ENCODE peak calls at places on chromosome 13, in seven cellular contexts. C is H1, H is SK-N-SH, O is HCT116, R is HepG2, J is K562, K is GM12878. Y is an unnamed sample.

GRCh38 chr13:76489299-76489698 is 396.9 kb downstream of the KCTD12 start:
- DNase-seq in C (no peak), H (no peak), O (no peak), R (no peak), J (no peak), K (no peak), Y (no peak)

GRCh38 chr13:20411638-20412342 is 113.9 kb downstream of the CRYL1 start:
- DNase-seq in C (no peak), H (no peak), O (no peak), R (no peak), J (no peak), K (peak), Y (no peak)

GRCh38 chr13:20721454-20722357 is 18.2 kb downstream of the IL17D start:
- DNase-seq in C (no peak), H (peak), O (no peak), R (no peak), J (peak), K (no peak), Y (no peak)

GRCh38 chr13:70218618-70219017 is 110.4 kb upstream of the KLHL1 start:
- DNase-seq in C (no peak), H (no peak), O (no peak), R (no peak), J (no peak), K (no peak), Y (no peak)

GRCh38 chr13:21579754-21580316 is 24.1 kb downstream of the MICU2 start:
- DNase-seq in C (no peak), H (no peak), O (no peak), R (no peak), J (no peak), K (peak), Y (no peak)

GRCh38 chr13:39676315-39676876 is 20.9 kb downstream of the COG6 start:
- DNase-seq in C (no peak), H (peak), O (peak), R (peak), J (peak), K (no peak), Y (peak)

GRCh38 chr13:112968380-112968909 is 569 bp upstream of the MCF2L start:
- DNase-seq in C (no peak), H (peak), O (no peak), R (no peak), J (no peak), K (no peak), Y (peak)

GRCh38 chr13:108980237-108980636 is 350.8 kb downstream of the MYO16 start:
- DNase-seq in C (no peak), H (no peak), O (no peak), R (no peak), J (no peak), K (no peak), Y (no peak)

GRCh38 chr13:70960841-70961443 is 852.7 kb upstream of the KLHL1 start:
- DNase-seq in C (no peak), H (peak), O (no peak), R (peak), J (no peak), K (peak), Y (peak)

GRCh38 chr13:109794095-109794494 is 7.7 kb upstream of the IRS2 start:
- DNase-seq in C (no peak), H (no peak), O (no peak), R (no peak), J (no peak), K (no peak), Y (peak)

GRCh38 chr13:30045916-30046704 is 195.7 kb upstream of the UBL3 start:
- DNase-seq in C (no peak), H (no peak), O (no peak), R (no peak), J (no peak), K (no peak), Y (no peak)

GRCh38 chr13:34086281-34086680 is 268.3 kb downstream of the RFC3 start:
- DNase-seq in C (no peak), H (no peak), O (no peak), R (no peak), J (no peak), K (peak), Y (no peak)

GRCh38 chr13:110509971-110510786 is 51.3 kb downstream of the RAB20 start:
- DNase-seq in C (no peak), H (no peak), O (no peak), R (no peak), J (peak), K (no peak), Y (no peak)

GRCh38 chr13:70568571-70568970 is 460.3 kb upstream of the KLHL1 start:
- DNase-seq in C (no peak), H (peak), O (peak), R (peak), J (peak), K (peak), Y (peak)

GRCh38 chr13:53254495-53254894 is 225.9 kb downstream of the OLFM4 start:
- DNase-seq in C (no peak), H (no peak), O (no peak), R (no peak), J (peak), K (no peak), Y (peak)

GRCh38 chr13:31159306-31159705 is 2.4 kb downstream of the HSPH1 start:
- DNase-seq in C (no peak), H (no peak), O (no peak), R (no peak), J (no peak), K (no peak), Y (no peak)

GRCh38 chr13:47216176-47216822 is 319.4 kb upstream of the HTR2A start:
- DNase-seq in C (no peak), H (no peak), O (no peak), R (no peak), J (no peak), K (no peak), Y (no peak)

GRCh38 chr13:75724742-75725504 is 88.8 kb downstream of the LMO7 start:
- DNase-seq in C (no peak), H (no peak), O (no peak), R (no peak), J (no peak), K (no peak), Y (peak)

GRCh38 chr13:93151277-93151676 is 75.3 kb upstream of the GPC6 start:
- DNase-seq in C (no peak), H (no peak), O (no peak), R (no peak), J (no peak), K (no peak), Y (no peak)

GRCh38 chr13:108897955-108898354 is 268.5 kb downstream of the MYO16 start:
- DNase-seq in C (no peak), H (no peak), O (no peak), R (no peak), J (no peak), K (no peak), Y (no peak)

GRCh38 chr13:48532146-48532472 is 771 bp downstream of the RCBTB2 start:
- DNase-seq in C (no peak), H (no peak), O (no peak), R (no peak), J (no peak), K (peak), Y (no peak)

GRCh38 chr13:90039516-90039915 is 1308.0 kb upstream of the MIR17HG start:
- DNase-seq in C (no peak), H (no peak), O (no peak), R (no peak), J (no peak), K (no peak), Y (no peak)

GRCh38 chr13:43663474-43664090 is 123.2 kb downstream of the ENOX1 start:
- DNase-seq in C (no peak), H (no peak), O (no peak), R (no peak), J (no peak), K (no peak), Y (no peak)

GRCh38 chr13:109945206-109945960 is 159.0 kb upstream of the IRS2 start:
- DNase-seq in C (no peak), H (no peak), O (no peak), R (no peak), J (no peak), K (no peak), Y (no peak)

GRCh38 chr13:66714795-66715194 is 515.3 kb downstream of the PCDH9 start:
- DNase-seq in C (no peak), H (no peak), O (no peak), R (no peak), J (no peak), K (no peak), Y (no peak)

GRCh38 chr13:51041126-51041525 is 69.9 kb downstream of the C13orf42 start:
- DNase-seq in C (no peak), H (no peak), O (no peak), R (no peak), J (no peak), K (no peak), Y (no peak)
- TF ChIP-seq JUND in C (no peak), H (no peak), O (no peak), R (no peak), J (no peak), K (no peak), Y (no peak)

GRCh38 chr13:25415196-25415595 is 43.4 kb downstream of the ATP8A2 start:
- DNase-seq in C (no peak), H (no peak), O (no peak), R (no peak), J (no peak), K (no peak), Y (no peak)
- TF ChIP-seq JUND in C (no peak), H (no peak), O (no peak), R (no peak), J (no peak), K (no peak), Y (no peak)

GRCh38 chr13:72565893-72566292 is 161.5 kb downstream of the MZT1 start:
- DNase-seq in C (no peak), H (peak), O (peak), R (peak), J (peak), K (no peak), Y (peak)
- TF ChIP-seq JUND in C (no peak), H (no peak), O (no peak), R (no peak), J (no peak), K (no peak), Y (no peak)

GRCh38 chr13:37602743-37603381 is 4.3 kb upstream of the POSTN start:
- DNase-seq in C (no peak), H (peak), O (no peak), R (peak), J (no peak), K (no peak), Y (peak)
- TF ChIP-seq JUND in C (no peak), H (no peak), O (no peak), R (no peak), J (no peak), K (no peak), Y (no peak)

DNA sequence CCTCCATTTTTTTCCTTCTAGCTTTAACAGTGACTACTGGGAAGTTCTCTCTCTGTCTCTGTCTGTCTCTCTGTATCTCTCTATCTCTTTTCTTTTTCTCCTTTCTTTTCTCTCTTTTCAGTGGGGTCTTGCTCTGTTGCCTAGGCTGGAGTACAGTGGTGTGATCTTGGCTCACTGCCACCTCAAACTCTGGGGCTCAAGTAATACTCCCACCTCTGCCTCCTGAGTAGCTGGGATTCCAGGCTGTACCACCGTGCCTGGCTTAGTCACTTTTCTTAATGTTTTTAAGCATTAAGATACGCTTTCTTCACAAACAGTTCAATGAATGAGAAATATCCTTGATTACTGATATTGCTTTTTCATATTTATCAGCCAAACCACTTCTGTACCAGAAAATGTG is 13.1 kb downstream of the PCCA start:
- DNase-seq in C (no peak), H (no peak), O (no peak), R (no peak), J (peak), K (no peak), Y (no peak)
- TF ChIP-seq JUND in C (no peak), H (no peak), O (no peak), R (no peak), J (no peak), K (no peak), Y (no peak)

GRCh38 chr13:95343944-95344343 is 42.7 kb upstream of the ABCC4 start:
- DNase-seq in C (no peak), H (no peak), O (no peak), R (no peak), J (no peak), K (no peak), Y (no peak)
- TF ChIP-seq JUND in C (no peak), H (no peak), O (no peak), R (no peak), J (no peak), K (no peak), Y (no peak)

GRCh38 chr13:114066956-114067355 is 65.5 kb downstream of the RASA3 start:
- DNase-seq in C (no peak), H (no peak), O (no peak), R (no peak), J (no peak), K (no peak), Y (no peak)

GRCh38 chr13:114067381-114067885 is 65.0 kb downstream of the RASA3 start:
- DNase-seq in C (no peak), H (no peak), O (no peak), R (no peak), J (no peak), K (peak), Y (no peak)

GRCh38 chr13:114069376-114070097 is 62.9 kb downstream of the RASA3 start:
- DNase-seq in C (no peak), H (no peak), O (no peak), R (no peak), J (no peak), K (no peak), Y (no peak)

GRCh38 chr13:114068723-114069322 is 63.6 kb downstream of the RASA3 start:
- DNase-seq in C (no peak), H (no peak), O (no peak), R (no peak), J (no peak), K (no peak), Y (no peak)

DNA sequence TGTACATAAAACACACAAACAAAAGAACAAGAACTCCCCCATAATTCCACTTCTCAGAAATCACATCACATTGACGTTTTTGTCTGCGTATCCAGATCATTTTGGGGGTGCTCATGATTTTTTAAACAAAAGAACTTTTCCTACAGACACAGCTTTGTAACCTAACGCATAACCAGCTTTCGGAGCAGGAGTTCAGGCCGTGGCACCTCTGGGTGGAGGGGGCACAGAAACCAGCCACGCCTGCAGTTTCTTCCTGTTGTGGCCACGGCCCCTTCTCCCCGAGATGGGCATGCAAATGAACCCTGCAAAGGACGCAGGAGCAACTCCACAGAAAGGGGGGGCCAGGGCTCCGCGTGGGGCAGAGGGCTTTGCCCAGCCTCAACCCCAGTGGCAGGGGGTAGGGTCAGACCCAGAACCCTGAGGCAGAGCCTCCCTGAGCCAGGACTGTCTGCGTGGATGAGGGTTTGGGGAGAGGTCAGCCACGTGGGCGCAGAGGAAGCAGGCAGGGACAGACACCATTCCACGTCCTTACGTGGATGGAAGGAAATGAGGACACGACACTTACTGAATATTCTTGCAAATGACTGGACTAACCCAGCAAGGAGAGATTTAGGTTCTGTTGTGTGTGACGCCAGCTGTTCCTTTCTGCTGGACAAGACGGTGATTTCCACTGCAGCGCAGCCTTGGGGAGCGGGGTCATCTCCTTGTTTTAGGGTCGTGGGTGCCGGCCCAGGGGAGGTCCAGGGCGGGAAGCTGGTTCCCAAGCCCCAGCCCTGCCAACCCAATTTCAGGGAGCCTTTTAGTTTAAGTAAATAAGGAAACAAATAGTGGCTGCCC is 64.3 kb downstream of the RASA3 start:
- DNase-seq in C (no peak), H (no peak), O (no peak), R (no peak), J (no peak), K (no peak), Y (no peak)
- TF ChIP-seq JUND in C (no peak), H (no peak), O (no peak), R (no peak), J (no peak), K (no peak), Y (no peak)